ENCODE peak calls at places on chromosomes 13 and 19, in nine cellular contexts. X is IMR-90, V is A549, G is fibroblast of mammary gland, U is adrenal gland, F is sigmoid colon, N is ovary, S is ascending aorta, H is mesothelial cell of epicardium. W is an unnamed sample.

GRCh38 chr19:6660930-6661329 is 9.0 kb downstream of the TNFSF14 start:
- DNase-seq in X (no peak), V (no peak), G (no peak), U (no peak), F (no peak), N (no peak), S (no peak), H (no peak), W (no peak)

GRCh38 chr19:6473652-6474051 is 7.9 kb downstream of the DENND1C start:
- DNase-seq in X (no peak), V (no peak), G (no peak), U (no peak), F (no peak), N (no peak), S (no peak), H (no peak), W (no peak)

GRCh38 chr19:12162882-12163806 is at the start of gene ZNF136:
- DNase-seq in X (peak), V (peak), G (peak), U (peak), F (peak), N (peak), S (peak), H (peak), W (peak)

GRCh38 chr19:14090509-14091085 is at the start of gene SAMD1:
- DNase-seq in X (peak), V (peak), G (peak), U (peak), F (peak), N (peak), S (peak), H (peak), W (peak)

GRCh38 chr19:16064209-16064889 is 11.9 kb upstream of the TPM4 start:
- DNase-seq in X (no peak), V (no peak), G (peak), U (no peak), F (no peak), N (no peak), S (peak), H (no peak), W (no peak)

GRCh38 chr19:17184381-17184841 is 30.7 kb upstream of the USE1 start:
- DNase-seq in X (peak), V (no peak), G (no peak), U (no peak), F (no peak), N (no peak), S (no peak), H (no peak), W (no peak)

GRCh38 chr13:46317120-46317519 is 69.9 kb downstream of the RUBCNL start:
- DNase-seq in X (no peak), V (no peak), G (peak), U (no peak), F (no peak), N (no peak), S (no peak), H (no peak), W (no peak)

GRCh38 chr13:75258159-75258782 is 223.7 kb downstream of the TBC1D4 start:
- DNase-seq in X (peak), V (no peak), G (peak), U (no peak), F (no peak), N (no peak), S (no peak), H (no peak), W (no peak)

GRCh38 chr13:89846890-89847585 is 1500.4 kb upstream of the MIR17HG start:
- DNase-seq in X (peak), V (no peak), G (peak), U (no peak), F (no peak), N (no peak), S (no peak), H (no peak), W (no peak)

GRCh38 chr19:1566392-1567115 is 1.6 kb downstream of the MEX3D start:
- DNase-seq in X (peak), V (peak), G (peak), U (peak), F (peak), N (peak), S (peak), H (no peak), W (peak)

GRCh38 chr19:15644066-15644741 is 3.5 kb downstream of the CYP4F3 start:
- DNase-seq in X (no peak), V (no peak), G (no peak), U (no peak), F (no peak), N (no peak), S (no peak), H (no peak), W (no peak)

DNA sequence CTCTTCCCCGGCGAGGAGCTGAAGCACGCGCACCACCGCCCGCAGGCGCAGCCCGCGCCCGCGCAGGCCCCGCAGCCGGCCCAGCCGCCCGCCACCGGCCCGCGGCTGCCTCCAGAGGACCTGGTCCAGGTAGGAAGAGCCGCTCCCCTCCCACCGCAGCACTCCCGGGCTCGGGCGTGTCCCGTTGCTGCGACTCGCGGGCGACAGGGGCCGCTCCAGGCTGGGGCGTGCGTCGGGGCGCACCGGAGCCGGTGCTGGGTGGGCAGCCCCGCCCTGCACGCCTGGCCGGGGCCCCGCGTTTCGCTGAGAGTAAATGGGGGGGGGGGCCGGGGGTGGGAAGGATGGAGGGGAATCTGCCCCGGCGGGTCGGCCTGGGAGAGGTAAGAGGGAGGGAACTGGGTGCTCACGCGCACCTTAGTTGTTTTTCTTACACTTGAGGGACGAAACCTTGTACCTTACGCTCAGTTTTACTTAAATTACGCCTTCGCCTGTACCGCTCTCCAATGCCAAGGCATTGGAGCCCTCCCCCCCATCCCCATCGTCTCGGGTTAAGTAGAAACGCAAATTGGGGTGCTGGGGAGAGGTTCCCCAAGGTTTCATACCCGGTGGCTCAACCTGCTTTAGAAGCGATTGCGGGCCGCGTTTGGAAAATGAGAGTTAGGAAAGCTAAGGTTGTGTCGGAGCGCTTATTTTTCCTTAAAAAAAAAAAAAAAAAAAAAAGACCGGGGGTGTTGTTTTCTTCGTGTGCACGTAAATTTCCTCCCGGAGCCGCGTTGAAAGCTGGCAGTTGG is 850 bp downstream of the KLF5 start:
- DNase-seq in X (peak), V (no peak), G (no peak), U (peak), F (peak), N (peak), S (peak), H (peak), W (no peak)
- TF ChIP-seq CTCF in X (peak), V (peak), G (no peak), U (no peak), F (no peak), N (no peak), S (no peak), H (no peak), W (no peak)

GRCh38 chr19:10431254-10431942 is 11.1 kb downstream of the PDE4A start:
- DNase-seq in X (no peak), V (no peak), G (peak), U (no peak), F (peak), N (no peak), S (no peak), H (no peak), W (no peak)
- TF ChIP-seq CTCF in X (no peak), V (no peak), G (no peak), U (peak), F (no peak), N (no peak), S (no peak), H (no peak), W (no peak)

GRCh38 chr13:106569233-106570095 is 1.5 kb upstream of the ARGLU1 start:
- DNase-seq in X (no peak), V (no peak), G (no peak), U (no peak), F (no peak), N (no peak), S (no peak), H (no peak), W (no peak)

GRCh38 chr13:106567421-106568224 is at the start of gene ARGLU1:
- DNase-seq in X (peak), V (peak), G (no peak), U (peak), F (peak), N (peak), S (peak), H (peak), W (peak)

GRCh38 chr13:106565127-106565775 is 2.7 kb downstream of the ARGLU1 start:
- DNase-seq in X (no peak), V (no peak), G (no peak), U (no peak), F (no peak), N (no peak), S (no peak), H (no peak), W (no peak)

GRCh38 chr13:106568225-106569003 is 477 bp upstream of the ARGLU1 start:
- DNase-seq in X (no peak), V (peak), G (peak), U (no peak), F (no peak), N (no peak), S (no peak), H (no peak), W (no peak)

DNA sequence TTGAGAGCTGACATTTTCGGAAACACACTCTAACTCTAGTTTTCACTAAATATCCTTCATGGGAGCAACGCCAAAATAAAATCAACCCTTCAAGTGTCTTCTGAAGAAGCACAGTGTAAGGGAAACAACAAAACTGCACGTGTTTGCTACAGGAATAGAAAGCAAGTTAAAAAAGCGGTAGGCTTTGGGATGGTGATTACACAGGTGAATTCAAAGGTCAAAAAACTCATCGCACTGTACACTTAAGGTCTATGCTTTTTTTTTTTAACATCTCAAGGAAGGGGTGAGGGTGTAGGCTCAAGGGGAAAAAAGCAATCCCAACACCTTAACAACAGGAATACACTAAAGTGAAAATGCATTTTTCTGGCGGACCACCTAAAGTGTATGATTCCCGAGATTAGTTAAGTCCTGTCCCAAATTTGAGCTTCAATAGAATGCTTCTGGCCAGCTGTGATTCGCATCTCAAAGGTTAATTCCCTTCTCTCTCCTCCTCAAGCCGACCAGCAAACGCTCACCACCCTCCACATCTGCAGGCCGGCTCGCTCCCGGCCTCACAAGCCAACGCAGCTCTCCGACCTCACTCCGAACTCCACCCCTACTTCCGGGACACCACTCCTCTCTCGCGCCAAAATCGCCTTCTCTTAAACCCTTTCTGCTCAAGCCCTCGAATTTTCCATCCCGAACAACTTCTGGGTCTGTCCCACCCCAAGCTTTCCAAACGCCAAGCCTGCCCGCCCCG is 1.1 kb downstream of the ARGLU1 start:
- DNase-seq in X (peak), V (peak), G (peak), U (peak), F (peak), N (peak), S (peak), H (no peak), W (peak)
- TF ChIP-seq CTCF in X (no peak), V (no peak), G (no peak), U (no peak), F (no peak), N (no peak), S (no peak), H (no peak), W (no peak)

GRCh38 chr13:25218011-25218410 is 45.9 kb upstream of the AMER2 start:
- DNase-seq in X (no peak), V (no peak), G (no peak), U (no peak), F (no peak), N (no peak), S (no peak), H (no peak), W (no peak)

GRCh38 chr13:25215253-25215575 is 43.1 kb upstream of the AMER2 start:
- DNase-seq in X (no peak), V (no peak), G (peak), U (no peak), F (no peak), N (no peak), S (no peak), H (no peak), W (no peak)

GRCh38 chr13:25213716-25214115 is 41.6 kb upstream of the AMER2 start:
- DNase-seq in X (no peak), V (no peak), G (no peak), U (no peak), F (no peak), N (no peak), S (peak), H (no peak), W (no peak)

GRCh38 chr13:25217023-25217909 is 45.2 kb upstream of the AMER2 start:
- DNase-seq in X (peak), V (no peak), G (peak), U (no peak), F (no peak), N (no peak), S (no peak), H (no peak), W (peak)

GRCh38 chr13:25214371-25215252 is 42.5 kb upstream of the AMER2 start:
- DNase-seq in X (peak), V (no peak), G (peak), U (peak), F (peak), N (no peak), S (peak), H (no peak), W (no peak)
- TF ChIP-seq CTCF in X (no peak), V (no peak), G (peak), U (no peak), F (no peak), N (no peak), S (no peak), H (no peak), W (peak)

GRCh38 chr13:73397486-73398020 is 338.7 kb downstream of the KLF5 start:
- DNase-seq in X (no peak), V (no peak), G (no peak), U (no peak), F (no peak), N (no peak), S (no peak), H (no peak), W (no peak)

GRCh38 chr13:73403362-73404150 is 344.8 kb downstream of the KLF5 start:
- DNase-seq in X (no peak), V (no peak), G (no peak), U (no peak), F (no peak), N (no peak), S (no peak), H (no peak), W (no peak)

GRCh38 chr13:73404581-73404980 is 345.8 kb downstream of the KLF5 start:
- DNase-seq in X (no peak), V (no peak), G (no peak), U (no peak), F (no peak), N (no peak), S (no peak), H (no peak), W (no peak)

GRCh38 chr13:73399347-73400216 is 340.8 kb downstream of the KLF5 start:
- DNase-seq in X (no peak), V (no peak), G (no peak), U (no peak), F (no peak), N (no peak), S (no peak), H (no peak), W (no peak)

DNA sequence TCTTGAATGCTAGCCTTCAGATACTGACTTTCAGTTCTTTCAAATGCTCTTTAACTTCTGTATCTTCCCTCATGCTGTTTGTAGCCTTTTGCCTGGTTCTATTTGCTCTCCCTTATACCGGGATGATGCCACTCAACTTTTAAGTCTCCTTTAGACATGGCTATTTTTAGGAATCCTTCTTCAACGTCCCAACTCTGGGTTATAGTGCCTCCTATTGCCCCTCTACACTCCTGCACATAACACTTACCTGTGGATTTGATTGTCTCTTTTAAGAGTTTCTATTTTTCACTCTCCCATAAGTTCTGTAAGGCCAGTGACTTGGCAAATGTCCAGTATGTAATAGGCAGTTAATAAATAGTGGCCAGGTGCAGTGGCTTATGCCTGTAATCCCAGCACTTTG is 343.0 kb downstream of the KLF5 start:
- DNase-seq in X (no peak), V (no peak), G (no peak), U (no peak), F (no peak), N (no peak), S (no peak), H (no peak), W (no peak)
- TF ChIP-seq CTCF in X (no peak), V (no peak), G (no peak), U (no peak), F (no peak), N (no peak), S (no peak), H (no peak), W (no peak)

GRCh38 chr13:82758056-82758455 is 1124.2 kb downstream of the SLITRK1 start:
- DNase-seq in X (peak), V (no peak), G (peak), U (no peak), F (no peak), N (no peak), S (no peak), H (no peak), W (peak)
- TF ChIP-seq CTCF in X (peak), V (no peak), G (peak), U (peak), F (no peak), N (no peak), S (no peak), H (no peak), W (peak)

DNA sequence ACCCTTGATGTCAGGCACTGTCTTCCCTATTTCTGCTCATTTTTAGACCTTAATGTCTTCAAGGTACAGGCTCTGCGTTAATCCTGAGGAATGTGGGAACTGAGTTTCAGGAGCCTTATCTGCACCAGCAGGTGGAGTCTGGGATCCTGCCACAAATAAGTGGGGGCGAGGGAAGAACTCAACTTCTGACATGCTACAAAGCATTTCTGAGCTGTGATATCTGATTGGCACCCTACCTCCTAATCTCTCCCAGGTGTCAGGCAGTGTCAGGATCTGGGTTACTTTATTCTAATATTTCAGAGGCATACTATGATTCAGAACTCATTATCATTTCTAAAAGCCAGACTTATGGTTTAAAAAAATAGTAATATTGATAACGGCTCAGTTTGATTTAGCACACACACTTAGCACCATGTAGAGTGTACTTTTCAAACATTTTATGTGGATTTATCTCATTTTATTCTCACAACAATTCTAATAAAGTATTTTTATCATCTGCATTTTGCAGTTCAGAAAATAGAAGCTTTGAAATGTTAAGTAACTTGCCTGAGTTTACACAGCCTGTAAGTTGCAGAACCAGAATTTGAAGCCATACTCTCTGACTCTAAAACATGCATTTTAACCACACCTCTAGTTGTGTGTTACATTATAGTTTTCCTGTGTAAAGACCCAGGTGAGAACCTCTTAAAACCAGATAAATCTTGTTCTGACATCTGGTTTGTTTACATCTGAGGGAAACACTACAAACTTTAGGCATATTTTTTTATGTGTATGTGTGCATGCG is 358.6 kb downstream of the TDRD3 start:
- DNase-seq in X (no peak), V (no peak), G (no peak), U (no peak), F (no peak), N (no peak), S (no peak), H (no peak), W (no peak)
- TF ChIP-seq CTCF in X (no peak), V (no peak), G (no peak), U (no peak), F (no peak), N (no peak), S (no peak), H (peak), W (peak)

GRCh38 chr19:33622505-33622808 is 704 bp downstream of the CHST8 start:
- DNase-seq in X (no peak), V (no peak), G (no peak), U (no peak), F (no peak), N (no peak), S (no peak), H (no peak), W (no peak)
- TF ChIP-seq CTCF in X (no peak), V (no peak), G (no peak), U (no peak), F (no peak), N (no peak), S (no peak), H (no peak), W (no peak)

GRCh38 chr13:44334751-44335150 is 38.9 kb upstream of the SERP2 start:
- DNase-seq in X (no peak), V (no peak), G (no peak), U (no peak), F (no peak), N (no peak), S (no peak), H (no peak), W (no peak)
- TF ChIP-seq CTCF in X (no peak), V (no peak), G (no peak), U (no peak), F (no peak), N (no peak), S (no peak), H (no peak), W (no peak)

DNA sequence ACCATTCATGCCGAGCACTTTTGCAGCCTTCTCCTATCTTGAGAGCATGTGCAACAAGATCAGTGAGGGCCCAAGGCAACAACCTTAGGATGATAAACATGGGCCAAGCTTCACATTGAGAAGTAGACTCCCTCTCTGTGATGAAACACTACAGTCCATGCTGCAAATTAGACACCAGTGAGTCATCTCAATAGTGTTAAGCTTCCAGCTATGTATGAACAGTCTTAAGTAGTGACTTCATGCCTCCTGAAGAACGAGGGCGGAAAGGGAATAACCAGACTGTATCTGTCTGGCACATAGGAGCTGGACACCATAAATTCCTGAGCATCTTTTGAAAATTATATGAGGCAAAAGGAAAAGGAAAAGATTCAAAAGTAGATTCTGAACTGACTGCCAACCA is 309.9 kb upstream of the SLITRK1 start:
- DNase-seq in X (peak), V (no peak), G (peak), U (no peak), F (no peak), N (no peak), S (no peak), H (no peak), W (peak)
- TF ChIP-seq CTCF in X (no peak), V (no peak), G (no peak), U (no peak), F (no peak), N (no peak), S (no peak), H (no peak), W (no peak)

W was measured in brain microvascular endothelial cell.